ENCODE peak calls at places on chromosomes 5 and 9, in nine cellular contexts. T is BE2C; E is AG09309; Q is astrocyte of the cerebellum; K is transverse colon; D is Calu3; Z is colonic mucosa; X is choroid plexus epithelial cell; U is activated CD8-positive, alpha-beta T cell treated with anti-CD3 and anti-CD28 coated beads for 36 hours. V is an unnamed sample.
A peak's percentile ranks its signal among the peaks of the same experiment; 100 is the strongest.

GRCh38 chr9:118318770-118319443 is 614.7 kb downstream of the TLR4 start:
- DNase-seq in Q (no peak), Z (no peak), E (no peak), D (peak; percentile 8), U (no peak), T (no peak), X (no peak), K (no peak), V (no peak)

GRCh38 chr5:107618233-107618632 is 52.5 kb downstream of the EFNA5 start:
- DNase-seq in Z (no peak), U (no peak), E (no peak), T (no peak), D (no peak), Q (no peak), K (no peak), X (peak; percentile 54), V (no peak)

GRCh38 chr5:43638556-43638955 is 35.6 kb downstream of the NNT start:
- DNase-seq in U (no peak), K (no peak), T (no peak), X (peak; percentile 25), E (no peak), D (no peak), Z (no peak), Q (no peak), V (no peak)

GRCh38 chr9:3262831-3263544 is 262.8 kb downstream of the RFX3 start:
- DNase-seq in D (no peak), T (no peak), K (no peak), E (no peak), U (no peak), Q (no peak), Z (no peak), X (no peak), V (no peak)

GRCh38 chr9:76085596-76085995 is 195.1 kb downstream of the PCSK5 start:
- DNase-seq in T (no peak), D (no peak), K (no peak), E (no peak), X (peak; percentile 18), U (no peak), Z (no peak), Q (no peak), V (no peak)

GRCh38 chr9:92328225-92328624 is 2.5 kb downstream of the CENPP start:
- DNase-seq in Z (no peak), T (peak; percentile 32), E (no peak), K (no peak), U (peak; percentile 2), D (peak; percentile 0), X (peak; percentile 89), Q (peak; percentile 55), V (no peak)

GRCh38 chr5:148972958-148973357 is 89.9 kb downstream of the SH3TC2 start:
- DNase-seq in T (peak; percentile 53), D (peak; percentile 65), E (peak; percentile 54), Q (no peak), X (peak; percentile 62), K (no peak), U (no peak), Z (no peak), V (no peak)

GRCh38 chr5:111134080-111134479 is 41.9 kb downstream of the WDR36 start:
- DNase-seq in X (peak; percentile 82), E (peak; percentile 72), K (no peak), Q (no peak), D (no peak), U (no peak), T (no peak), Z (no peak), V (no peak)

GRCh38 chr5:81365541-81365940 is 28.4 kb downstream of the ACOT12 start:
- DNase-seq in Z (no peak), U (no peak), E (no peak), T (no peak), K (no peak), D (no peak), Q (no peak), X (no peak), V (no peak)

GRCh38 chr5:39674209-39675082 is 249.7 kb upstream of the DAB2 start:
- DNase-seq in E (no peak), T (no peak), Z (no peak), Q (no peak), X (peak; percentile 22), K (no peak), U (no peak), D (no peak), V (no peak)

GRCh38 chr9:13049223-13049622 is 230.3 kb downstream of the MPDZ start:
- DNase-seq in E (no peak), K (no peak), T (no peak), X (peak; percentile 47), Q (peak; percentile 39), D (no peak), U (no peak), Z (no peak), V (no peak)

GRCh38 chr5:32304622-32305021 is 8.1 kb downstream of the MTMR12 start:
- DNase-seq in Z (no peak), K (no peak), X (no peak), T (no peak), Q (no peak), D (no peak), E (no peak), U (no peak), V (no peak)

GRCh38 chr5:115179068-115179958 is 9.6 kb upstream of the TRIM36 start:
- DNase-seq in D (peak; percentile 28), Q (no peak), X (peak; percentile 6), E (no peak), T (peak; percentile 7), Z (peak; percentile 47), U (no peak), K (peak; percentile 37), V (peak; percentile 49)

GRCh38 chr9:101514056-101514455 is 19.6 kb upstream of the RNF20 start:
- DNase-seq in Q (peak; percentile 37), Z (no peak), X (peak; percentile 73), D (no peak), T (no peak), E (no peak), U (no peak), K (no peak), V (no peak)

GRCh38 chr5:96196890-96197289 is 235.2 kb upstream of the ELL2 start:
- DNase-seq in Q (no peak), T (no peak), Z (no peak), D (no peak), U (no peak), K (no peak), E (no peak), X (peak; percentile 38), V (no peak)

GRCh38 chr9:98518556-98518955 is 190.2 kb downstream of the GABBR2 start:
- DNase-seq in X (no peak), Z (peak; percentile 4), D (no peak), T (no peak), U (no peak), K (no peak), E (no peak), Q (no peak), V (no peak)

GRCh38 chr5:16493261-16493660 is 27.7 kb upstream of the ZNF622 start:
- DNase-seq in Q (no peak), D (no peak), T (no peak), E (no peak), X (peak; percentile 35), K (no peak), Z (no peak), U (no peak), V (no peak)

GRCh38 chr9:93976081-93976480 is 20.9 kb upstream of the BARX1 start:
- DNase-seq in T (no peak), E (no peak), Q (no peak), U (no peak), Z (no peak), K (no peak), D (no peak), X (no peak), V (no peak)

GRCh38 chr5:1013948-1014301 is 5.3 kb downstream of the NKD2 start:
- DNase-seq in Q (no peak), T (no peak), K (no peak), E (no peak), Z (no peak), X (no peak), U (no peak), D (no peak), V (no peak)

GRCh38 chr5:145965804-145966203 is 29.4 kb downstream of the SH3RF2 start:
- DNase-seq in Q (no peak), T (no peak), X (no peak), K (no peak), D (no peak), U (no peak), E (no peak), Z (no peak), V (no peak)

GRCh38 chr5:138352722-138353549 is 451 bp downstream of the KDM3B start:
- DNase-seq in K (peak; percentile 73), T (peak; percentile 54), D (peak; percentile 80), Z (peak; percentile 77), Q (no peak), X (peak; percentile 57), U (peak; percentile 79), E (no peak), V (peak; percentile 63)
- TF ChIP-seq CTCF in K (peak; percentile 30), T (peak; percentile 16), D (peak; percentile 43), Z (peak; percentile 21), Q (peak; percentile 27), X (no peak), U (peak; percentile 65), E (peak; percentile 21), V (peak; percentile 70)

GRCh38 chr5:92916036-92916435 is 665.0 kb downstream of the NR2F1-AS1 start:
- DNase-seq in X (peak; percentile 82), K (no peak), U (no peak), E (no peak), Z (no peak), Q (peak; percentile 19), T (no peak), D (no peak), V (no peak)
- TF ChIP-seq CTCF in X (peak; percentile 48), K (no peak), U (no peak), E (peak; percentile 22), Z (no peak), Q (peak; percentile 12), T (peak; percentile 36), D (no peak), V (no peak)

GRCh38 chr9:95875305-95876137 is at the start of gene ERCC6L2:
- DNase-seq in X (peak; percentile 99), Q (peak; percentile 98), U (peak; percentile 97), E (peak; percentile 92), K (peak; percentile 96), D (peak; percentile 89), T (peak; percentile 97), Z (peak; percentile 95), V (peak; percentile 95)
- TF ChIP-seq CTCF in X (peak; percentile 4), Q (no peak), U (no peak), E (no peak), K (peak; percentile 28), D (no peak), T (no peak), Z (no peak), V (no peak)

DNA sequence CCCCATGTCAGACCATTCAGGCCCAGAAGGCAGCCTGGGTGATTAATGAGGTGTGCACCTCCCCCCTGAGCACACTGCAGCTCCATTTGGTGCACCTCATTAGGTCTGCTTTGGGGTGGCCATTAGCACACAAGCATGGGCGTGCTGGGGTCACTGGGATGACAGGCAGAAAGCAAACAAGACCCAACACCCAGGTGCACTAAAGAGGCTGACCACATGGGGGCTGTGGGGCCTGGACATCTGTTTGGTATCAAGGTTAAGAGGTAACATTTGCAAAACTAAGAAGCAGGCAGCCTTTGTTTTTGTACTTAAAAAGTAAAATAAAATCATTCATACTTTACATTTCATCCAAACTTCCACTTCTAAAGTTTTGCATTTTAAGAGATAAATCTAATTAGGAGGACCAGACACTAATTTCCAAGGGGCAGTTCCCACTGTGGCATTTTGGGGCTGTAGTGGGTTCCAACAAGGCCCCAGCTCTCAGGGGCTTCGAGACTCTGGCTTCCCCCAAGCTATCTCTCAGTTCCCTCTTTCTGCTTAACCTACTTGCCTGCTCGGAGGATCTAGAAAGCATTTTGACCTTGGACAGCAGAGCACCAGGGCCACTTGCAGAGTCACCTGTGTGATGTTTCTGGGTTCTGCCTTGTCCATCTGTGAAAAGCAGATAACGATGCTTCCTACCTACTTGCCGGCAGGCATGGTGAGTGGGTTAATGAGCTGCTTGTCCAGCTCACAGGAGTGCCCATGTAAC is 175.6 kb downstream of the MED10 start:
- DNase-seq in Q (no peak), X (peak; percentile 25), U (peak; percentile 12), D (no peak), E (no peak), Z (no peak), K (no peak), T (peak; percentile 43), V (peak; percentile 33)
- TF ChIP-seq CTCF in Q (peak; percentile 9), X (peak; percentile 39), U (no peak), D (no peak), E (no peak), Z (no peak), K (no peak), T (peak; percentile 50), V (peak; percentile 42)

V was measured in glutamatergic neuron.